ENCODE peak calls at places on chromosomes 6 and 20, in six cellular contexts. One of them, this sample, is unnamed.

GRCh38 chr6:152318278-152318677 is 318.9 kb downstream of the SYNE1 start:
- DNase-seq in AG04449: no peak
- DNase-seq in cardiac muscle cell: peak; percentile 10
- DNase-seq in dorsolateral prefrontal cortex: no peak
- DNase-seq in kidney: no peak
- DNase-seq in NB4: no peak
- DNase-seq in this sample: no peak

GRCh38 chr6:3524461-3524860 is 67.6 kb upstream of the SLC22A23 start:
- DNase-seq in AG04449: no peak
- DNase-seq in cardiac muscle cell: no peak
- DNase-seq in dorsolateral prefrontal cortex: no peak
- DNase-seq in kidney: no peak
- DNase-seq in NB4: no peak
- DNase-seq in this sample: no peak

GRCh38 chr6:122798099-122798641 is 9.1 kb downstream of the SMPDL3A start:
- DNase-seq in AG04449: no peak
- DNase-seq in cardiac muscle cell: peak; percentile 44
- DNase-seq in dorsolateral prefrontal cortex: no peak
- DNase-seq in kidney: no peak
- DNase-seq in NB4: no peak
- DNase-seq in this sample: peak; percentile 77

GRCh38 chr6:137086031-137086430 is 41.3 kb upstream of the IL20RA start:
- DNase-seq in AG04449: no peak
- DNase-seq in cardiac muscle cell: no peak
- DNase-seq in dorsolateral prefrontal cortex: no peak
- DNase-seq in kidney: no peak
- DNase-seq in NB4: no peak
- DNase-seq in this sample: no peak

GRCh38 chr6:106117579-106117978 is 31.4 kb downstream of the PRDM1 start:
- DNase-seq in AG04449: no peak
- DNase-seq in cardiac muscle cell: no peak
- DNase-seq in dorsolateral prefrontal cortex: no peak
- DNase-seq in kidney: no peak
- DNase-seq in NB4: peak; percentile 82
- DNase-seq in this sample: peak; percentile 61

GRCh38 chr6:105401247-105402089 is 1.4 kb downstream of the PREP start:
- DNase-seq in AG04449: no peak
- DNase-seq in cardiac muscle cell: peak; percentile 5
- DNase-seq in dorsolateral prefrontal cortex: no peak
- DNase-seq in kidney: no peak
- DNase-seq in NB4: peak; percentile 20
- DNase-seq in this sample: no peak

GRCh38 chr6:158022749-158023596 is 41.3 kb downstream of the SYNJ2 start:
- DNase-seq in AG04449: no peak
- DNase-seq in cardiac muscle cell: no peak
- DNase-seq in dorsolateral prefrontal cortex: no peak
- DNase-seq in kidney: peak; percentile 22
- DNase-seq in NB4: peak; percentile 55
- DNase-seq in this sample: peak; percentile 19

GRCh38 chr20:53281557-53282117 is 309.5 kb downstream of the TSHZ2 start:
- DNase-seq in AG04449: no peak
- DNase-seq in cardiac muscle cell: no peak
- DNase-seq in dorsolateral prefrontal cortex: no peak
- DNase-seq in kidney: no peak
- DNase-seq in NB4: no peak
- DNase-seq in this sample: no peak

GRCh38 chr6:110708295-110708965 is 106.8 kb downstream of the CDK19 start:
- DNase-seq in AG04449: peak; percentile 36
- DNase-seq in cardiac muscle cell: peak; percentile 55
- DNase-seq in dorsolateral prefrontal cortex: no peak
- DNase-seq in kidney: no peak
- DNase-seq in NB4: peak; percentile 17
- DNase-seq in this sample: no peak

GRCh38 chr6:133544419-133544818 is 303.3 kb downstream of the EYA4 start:
- DNase-seq in AG04449: no peak
- DNase-seq in cardiac muscle cell: no peak
- DNase-seq in dorsolateral prefrontal cortex: no peak
- DNase-seq in kidney: no peak
- DNase-seq in NB4: no peak
- DNase-seq in this sample: no peak

GRCh38 chr20:37347347-37347823 is 1.4 kb downstream of the SRC start:
- DNase-seq in AG04449: no peak
- DNase-seq in cardiac muscle cell: no peak
- DNase-seq in dorsolateral prefrontal cortex: no peak
- DNase-seq in kidney: no peak
- DNase-seq in NB4: no peak
- DNase-seq in this sample: no peak

GRCh38 chr6:147651249-147652063 is 143.0 kb downstream of the SAMD5 start:
- DNase-seq in AG04449: no peak
- DNase-seq in cardiac muscle cell: peak; percentile 59
- DNase-seq in dorsolateral prefrontal cortex: no peak
- DNase-seq in kidney: no peak
- DNase-seq in NB4: peak; percentile 12
- DNase-seq in this sample: peak; percentile 35

GRCh38 chr20:5400164-5400762 is 83.5 kb upstream of the PROKR2 start:
- DNase-seq in AG04449: no peak
- DNase-seq in cardiac muscle cell: peak; percentile 49
- DNase-seq in dorsolateral prefrontal cortex: no peak
- DNase-seq in kidney: no peak
- DNase-seq in NB4: peak; percentile 46
- DNase-seq in this sample: no peak

GRCh38 chr6:100504786-100505737 is 40.3 kb upstream of the SIM1 start:
- DNase-seq in AG04449: peak; percentile 56
- DNase-seq in cardiac muscle cell: peak; percentile 85
- DNase-seq in dorsolateral prefrontal cortex: no peak
- DNase-seq in kidney: no peak
- DNase-seq in NB4: no peak
- DNase-seq in this sample: no peak

GRCh38 chr6:57068066-57068465 is 21.6 kb downstream of the KIAA1586 start:
- DNase-seq in AG04449: peak; percentile 24
- DNase-seq in cardiac muscle cell: peak; percentile 21
- DNase-seq in dorsolateral prefrontal cortex: no peak
- DNase-seq in kidney: no peak
- DNase-seq in NB4: no peak
- DNase-seq in this sample: no peak

GRCh38 chr6:112153926-112154621 is 66.7 kb downstream of the FAM229B start:
- DNase-seq in AG04449: no peak
- DNase-seq in cardiac muscle cell: peak; percentile 78
- DNase-seq in dorsolateral prefrontal cortex: no peak
- DNase-seq in kidney: no peak
- DNase-seq in NB4: peak; percentile 40
- DNase-seq in this sample: no peak

GRCh38 chr6:34696189-34696738 is 303 bp downstream of the ILRUN start:
- DNase-seq in AG04449: no peak
- DNase-seq in cardiac muscle cell: peak; percentile 49
- DNase-seq in dorsolateral prefrontal cortex: peak; percentile 39
- DNase-seq in kidney: peak; percentile 90
- DNase-seq in NB4: peak; percentile 66
- DNase-seq in this sample: no peak

GRCh38 chr6:155341130-155341828 is 27.0 kb upstream of the TFB1M start:
- DNase-seq in AG04449: no peak
- DNase-seq in cardiac muscle cell: peak; percentile 56
- DNase-seq in dorsolateral prefrontal cortex: no peak
- DNase-seq in kidney: no peak
- DNase-seq in NB4: peak; percentile 63
- DNase-seq in this sample: no peak

GRCh38 chr6:47268572-47269187 is 41.0 kb downstream of the TNFRSF21 start:
- DNase-seq in AG04449: no peak
- DNase-seq in cardiac muscle cell: no peak
- DNase-seq in dorsolateral prefrontal cortex: no peak
- DNase-seq in kidney: no peak
- DNase-seq in NB4: no peak
- DNase-seq in this sample: no peak

GRCh38 chr6:101400341-101400740 is 6.8 kb downstream of the GRIK2 start:
- DNase-seq in AG04449: no peak
- DNase-seq in cardiac muscle cell: no peak
- DNase-seq in dorsolateral prefrontal cortex: no peak
- DNase-seq in kidney: no peak
- DNase-seq in NB4: no peak
- DNase-seq in this sample: no peak

GRCh38 chr6:137234505-137234863 is 15.3 kb upstream of the IFNGR1 start:
- DNase-seq in AG04449: no peak
- DNase-seq in cardiac muscle cell: no peak
- DNase-seq in dorsolateral prefrontal cortex: no peak
- DNase-seq in kidney: no peak
- DNase-seq in NB4: peak; percentile 76
- DNase-seq in this sample: no peak

GRCh38 chr6:125961117-125961516 is 4.5 kb downstream of the HINT3 start:
- DNase-seq in AG04449: no peak
- DNase-seq in cardiac muscle cell: no peak
- DNase-seq in dorsolateral prefrontal cortex: no peak
- DNase-seq in kidney: no peak
- DNase-seq in NB4: no peak
- DNase-seq in this sample: no peak

GRCh38 chr20:14928083-14928482 is 590.7 kb upstream of the FLRT3 start:
- DNase-seq in AG04449: no peak
- DNase-seq in cardiac muscle cell: no peak
- DNase-seq in dorsolateral prefrontal cortex: no peak
- DNase-seq in kidney: no peak
- DNase-seq in NB4: no peak
- DNase-seq in this sample: no peak

GRCh38 chr6:69233195-69233524 is 563.6 kb downstream of the LMBRD1 start:
- DNase-seq in AG04449: no peak
- DNase-seq in cardiac muscle cell: no peak
- DNase-seq in dorsolateral prefrontal cortex: no peak
- DNase-seq in kidney: no peak
- DNase-seq in NB4: no peak
- DNase-seq in this sample: no peak

GRCh38 chr6:147750420-147750819 is 241.9 kb downstream of the SAMD5 start:
- DNase-seq in AG04449: no peak
- DNase-seq in cardiac muscle cell: no peak
- DNase-seq in dorsolateral prefrontal cortex: no peak
- DNase-seq in kidney: no peak
- DNase-seq in NB4: no peak
- DNase-seq in this sample: no peak

GRCh38 chr20:57672164-57672563 is 37.7 kb downstream of the PMEPA1 start:
- DNase-seq in AG04449: no peak
- DNase-seq in cardiac muscle cell: peak; percentile 32
- DNase-seq in dorsolateral prefrontal cortex: no peak
- DNase-seq in kidney: no peak
- DNase-seq in NB4: no peak
- DNase-seq in this sample: no peak

GRCh38 chr6:19860235-19860877 is 23.2 kb downstream of the ID4 start:
- DNase-seq in AG04449: no peak
- DNase-seq in cardiac muscle cell: no peak
- DNase-seq in dorsolateral prefrontal cortex: no peak
- DNase-seq in kidney: no peak
- DNase-seq in NB4: no peak
- DNase-seq in this sample: no peak

GRCh38 chr6:144793744-144794143 is 508.6 kb downstream of the UTRN start:
- DNase-seq in AG04449: no peak
- DNase-seq in cardiac muscle cell: no peak
- DNase-seq in dorsolateral prefrontal cortex: no peak
- DNase-seq in kidney: no peak
- DNase-seq in NB4: no peak
- DNase-seq in this sample: no peak
- TF ChIP-seq CTCF in AG04449: no peak
- TF ChIP-seq CTCF in cardiac muscle cell: no peak
- TF ChIP-seq CTCF in dorsolateral prefrontal cortex: no peak
- TF ChIP-seq CTCF in kidney: no peak
- TF ChIP-seq CTCF in NB4: no peak
- TF ChIP-seq CTCF in this sample: no peak

DNA sequence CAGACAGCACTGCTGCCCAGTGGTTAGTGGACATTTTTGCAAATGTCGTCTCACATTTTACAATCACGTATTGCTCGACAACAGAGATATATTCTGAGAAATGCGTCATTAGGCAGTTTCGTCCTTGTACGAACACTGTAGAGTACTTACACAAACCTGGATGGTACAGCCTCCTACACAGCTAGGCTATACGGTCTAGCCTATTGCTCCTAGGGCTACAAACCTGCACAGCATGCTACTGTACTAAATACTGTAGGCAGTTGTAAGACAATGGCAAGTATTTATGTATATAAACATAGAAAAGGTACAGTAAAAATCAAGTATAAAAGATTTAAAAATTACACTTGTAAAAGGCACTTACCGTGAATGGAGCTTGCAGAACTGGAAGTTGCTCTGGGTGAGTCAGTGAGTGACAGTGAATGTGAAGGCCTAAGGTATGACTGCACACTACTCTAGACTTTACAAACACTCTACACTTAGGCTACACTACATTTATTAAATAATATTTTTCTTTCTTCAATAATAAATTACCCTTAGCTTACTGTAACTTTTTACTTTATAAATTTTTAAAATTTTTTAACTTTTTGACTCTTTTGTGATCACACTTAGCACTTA is 43.1 kb downstream of the ALDH5A1 start:
- DNase-seq in AG04449: no peak
- DNase-seq in cardiac muscle cell: no peak
- DNase-seq in dorsolateral prefrontal cortex: no peak
- DNase-seq in kidney: no peak
- DNase-seq in NB4: no peak
- DNase-seq in this sample: no peak
- H3K4me3 ChIP-seq in AG04449: no peak overlapping the region
- H3K4me3 ChIP-seq in cardiac muscle cell: no peak overlapping the region
- H3K4me3 ChIP-seq in dorsolateral prefrontal cortex: no peak overlapping the region
- H3K4me3 ChIP-seq in kidney: no peak overlapping the region
- H3K4me3 ChIP-seq in NB4: no peak overlapping the region
- H3K4me3 ChIP-seq in this sample: no peak overlapping the region

GRCh38 chr20:20977786-20978185 is 128.4 kb downstream of the LINC00237 start:
- DNase-seq in AG04449: no peak
- DNase-seq in cardiac muscle cell: no peak
- DNase-seq in dorsolateral prefrontal cortex: no peak
- DNase-seq in kidney: no peak
- DNase-seq in NB4: no peak
- DNase-seq in this sample: no peak

DNA sequence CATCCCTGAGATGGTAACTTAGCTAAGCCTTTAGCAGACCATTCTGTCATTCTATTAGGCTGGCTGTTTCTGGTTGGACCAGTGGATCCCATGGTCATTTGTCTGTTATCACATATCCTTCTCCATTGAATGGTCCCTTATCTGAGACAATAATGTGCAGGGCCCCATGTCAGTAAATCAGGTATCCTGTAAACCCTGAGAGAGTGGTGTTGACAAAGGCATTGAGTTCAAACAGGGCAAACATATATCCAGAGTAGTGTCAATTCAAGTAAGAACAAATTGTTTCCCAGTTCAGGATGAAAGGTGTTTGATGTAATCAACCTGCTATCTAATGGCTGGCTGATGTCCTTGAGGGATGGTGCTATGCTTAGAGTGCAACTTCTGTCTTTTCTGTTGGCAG is 126.2 kb downstream of the LINC00237 start:
- DNase-seq in AG04449: no peak
- DNase-seq in cardiac muscle cell: no peak
- DNase-seq in dorsolateral prefrontal cortex: no peak
- DNase-seq in kidney: no peak
- DNase-seq in NB4: no peak
- DNase-seq in this sample: no peak
- TF ChIP-seq CTCF in AG04449: no peak
- TF ChIP-seq CTCF in cardiac muscle cell: no peak
- TF ChIP-seq CTCF in dorsolateral prefrontal cortex: no peak
- TF ChIP-seq CTCF in kidney: no peak
- TF ChIP-seq CTCF in NB4: no peak
- TF ChIP-seq CTCF in this sample: no peak

DNA sequence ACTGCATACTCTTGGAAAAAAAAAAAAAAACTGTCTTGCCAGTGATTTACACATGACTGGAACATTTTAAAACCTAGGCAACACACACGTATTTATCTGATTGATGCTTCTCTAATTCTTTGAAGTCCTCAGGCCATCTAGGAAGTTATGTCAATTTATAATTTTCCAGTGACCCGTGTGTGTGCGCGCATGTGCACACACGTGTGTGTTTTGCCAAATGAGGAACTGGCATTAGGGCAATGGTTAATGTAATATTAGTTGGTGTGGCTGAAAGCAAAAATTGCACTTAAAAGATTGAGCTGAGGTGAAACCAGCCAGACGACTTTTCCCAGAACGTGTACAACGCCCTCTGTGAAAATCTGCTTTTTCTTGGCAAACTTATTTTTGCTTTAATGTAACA is 315.2 kb downstream of the TFAP2A start:
- DNase-seq in AG04449: no peak
- DNase-seq in cardiac muscle cell: no peak
- DNase-seq in dorsolateral prefrontal cortex: no peak
- DNase-seq in kidney: no peak
- DNase-seq in NB4: peak; percentile 75
- DNase-seq in this sample: no peak
- H3K4me3 ChIP-seq in AG04449: no peak overlapping the region
- H3K4me3 ChIP-seq in cardiac muscle cell: no peak overlapping the region
- H3K4me3 ChIP-seq in dorsolateral prefrontal cortex: no peak overlapping the region
- H3K4me3 ChIP-seq in kidney: peak overlapping the region; percentile 60
- H3K4me3 ChIP-seq in NB4: peak overlapping the region; percentile 60
- H3K4me3 ChIP-seq in this sample: no peak overlapping the region